ENCODE peak calls at places on chromosomes 11 and 22, in ten cellular contexts. One of them, this sample, is unnamed.

GRCh38 chr11:61162092-61162935 is 1.1 kb upstream of the VPS37C start:
- DNase-seq in iris pigment epithelial cell: peak
- DNase-seq in ascending aorta: no peak
- DNase-seq in CD8-positive, alpha-beta memory T cell: no peak
- DNase-seq in MM.1S: peak
- DNase-seq in fibroblast of the aortic adventitia: peak
- DNase-seq in EL: peak
- DNase-seq in neuronal stem cell: no peak
- DNase-seq in stimulated activated CD4-positive, alpha-beta T cell treated with anti-CD3 and anti-CD28 coated beads, Interleukin-15, amount 100 ng/mL, for 1 hour: no peak
- DNase-seq in activated CD8-positive, alpha-beta memory T cell treated with anti-CD3 and anti-CD28 coated beads, Interleukin-2, amount 50 U/mL, for 48 hours: no peak
- DNase-seq in this sample: peak

GRCh38 chr22:40556641-40557040 is 79.9 kb downstream of the MRTFA start:
- DNase-seq in MM.1S: no peak
- DNase-seq in activated CD8-positive, alpha-beta memory T cell treated with anti-CD3 and anti-CD28 coated beads, Interleukin-2, amount 50 U/mL, for 48 hours: no peak
- DNase-seq in neuronal stem cell: no peak
- DNase-seq in EL: no peak
- DNase-seq in ascending aorta: no peak
- DNase-seq in stimulated activated CD4-positive, alpha-beta T cell treated with anti-CD3 and anti-CD28 coated beads, Interleukin-15, amount 100 ng/mL, for 1 hour: no peak
- DNase-seq in CD8-positive, alpha-beta memory T cell: no peak
- DNase-seq in fibroblast of the aortic adventitia: no peak
- DNase-seq in iris pigment epithelial cell: no peak
- DNase-seq in this sample: peak

GRCh38 chr11:110909331-110909730 is 197.1 kb upstream of the ARHGAP20 start:
- DNase-seq in iris pigment epithelial cell: peak
- DNase-seq in activated CD8-positive, alpha-beta memory T cell treated with anti-CD3 and anti-CD28 coated beads, Interleukin-2, amount 50 U/mL, for 48 hours: no peak
- DNase-seq in MM.1S: no peak
- DNase-seq in ascending aorta: no peak
- DNase-seq in EL: no peak
- DNase-seq in CD8-positive, alpha-beta memory T cell: no peak
- DNase-seq in neuronal stem cell: no peak
- DNase-seq in fibroblast of the aortic adventitia: peak
- DNase-seq in stimulated activated CD4-positive, alpha-beta T cell treated with anti-CD3 and anti-CD28 coated beads, Interleukin-15, amount 100 ng/mL, for 1 hour: no peak
- DNase-seq in this sample: peak

GRCh38 chr22:43085658-43086606 is 3.3 kb downstream of the TTLL1 start:
- DNase-seq in activated CD8-positive, alpha-beta memory T cell treated with anti-CD3 and anti-CD28 coated beads, Interleukin-2, amount 50 U/mL, for 48 hours: no peak
- DNase-seq in ascending aorta: no peak
- DNase-seq in CD8-positive, alpha-beta memory T cell: peak
- DNase-seq in MM.1S: peak
- DNase-seq in neuronal stem cell: no peak
- DNase-seq in iris pigment epithelial cell: no peak
- DNase-seq in fibroblast of the aortic adventitia: no peak
- DNase-seq in EL: no peak
- DNase-seq in stimulated activated CD4-positive, alpha-beta T cell treated with anti-CD3 and anti-CD28 coated beads, Interleukin-15, amount 100 ng/mL, for 1 hour: no peak
- DNase-seq in this sample: no peak

GRCh38 chr11:75775056-75775455 is 6.5 kb downstream of the DGAT2 start:
- DNase-seq in MM.1S: no peak
- DNase-seq in neuronal stem cell: no peak
- DNase-seq in stimulated activated CD4-positive, alpha-beta T cell treated with anti-CD3 and anti-CD28 coated beads, Interleukin-15, amount 100 ng/mL, for 1 hour: no peak
- DNase-seq in fibroblast of the aortic adventitia: no peak
- DNase-seq in ascending aorta: no peak
- DNase-seq in CD8-positive, alpha-beta memory T cell: no peak
- DNase-seq in activated CD8-positive, alpha-beta memory T cell treated with anti-CD3 and anti-CD28 coated beads, Interleukin-2, amount 50 U/mL, for 48 hours: no peak
- DNase-seq in EL: no peak
- DNase-seq in iris pigment epithelial cell: no peak
- DNase-seq in this sample: no peak

GRCh38 chr11:15698855-15699254 is 584.1 kb downstream of the INSC start:
- DNase-seq in ascending aorta: no peak
- DNase-seq in CD8-positive, alpha-beta memory T cell: no peak
- DNase-seq in stimulated activated CD4-positive, alpha-beta T cell treated with anti-CD3 and anti-CD28 coated beads, Interleukin-15, amount 100 ng/mL, for 1 hour: no peak
- DNase-seq in activated CD8-positive, alpha-beta memory T cell treated with anti-CD3 and anti-CD28 coated beads, Interleukin-2, amount 50 U/mL, for 48 hours: no peak
- DNase-seq in neuronal stem cell: no peak
- DNase-seq in fibroblast of the aortic adventitia: no peak
- DNase-seq in iris pigment epithelial cell: no peak
- DNase-seq in EL: no peak
- DNase-seq in MM.1S: no peak
- DNase-seq in this sample: no peak

GRCh38 chr11:16607675-16608644 is 130.5 kb upstream of the C11orf58 start:
- DNase-seq in fibroblast of the aortic adventitia: no peak
- DNase-seq in MM.1S: no peak
- DNase-seq in EL: peak
- DNase-seq in activated CD8-positive, alpha-beta memory T cell treated with anti-CD3 and anti-CD28 coated beads, Interleukin-2, amount 50 U/mL, for 48 hours: no peak
- DNase-seq in CD8-positive, alpha-beta memory T cell: no peak
- DNase-seq in ascending aorta: no peak
- DNase-seq in stimulated activated CD4-positive, alpha-beta T cell treated with anti-CD3 and anti-CD28 coated beads, Interleukin-15, amount 100 ng/mL, for 1 hour: no peak
- DNase-seq in neuronal stem cell: peak
- DNase-seq in iris pigment epithelial cell: no peak
- DNase-seq in this sample: peak

GRCh38 chr11:67071420-67072284 is 15.0 kb downstream of the RHOD start:
- DNase-seq in fibroblast of the aortic adventitia: peak
- DNase-seq in CD8-positive, alpha-beta memory T cell: peak
- DNase-seq in ascending aorta: peak
- DNase-seq in stimulated activated CD4-positive, alpha-beta T cell treated with anti-CD3 and anti-CD28 coated beads, Interleukin-15, amount 100 ng/mL, for 1 hour: peak
- DNase-seq in MM.1S: peak
- DNase-seq in EL: peak
- DNase-seq in iris pigment epithelial cell: peak
- DNase-seq in activated CD8-positive, alpha-beta memory T cell treated with anti-CD3 and anti-CD28 coated beads, Interleukin-2, amount 50 U/mL, for 48 hours: peak
- DNase-seq in neuronal stem cell: peak
- DNase-seq in this sample: no peak

GRCh38 chr11:47991894-47992293 is 11.5 kb downstream of the PTPRJ start:
- DNase-seq in fibroblast of the aortic adventitia: no peak
- DNase-seq in ascending aorta: no peak
- DNase-seq in CD8-positive, alpha-beta memory T cell: no peak
- DNase-seq in activated CD8-positive, alpha-beta memory T cell treated with anti-CD3 and anti-CD28 coated beads, Interleukin-2, amount 50 U/mL, for 48 hours: no peak
- DNase-seq in EL: no peak
- DNase-seq in MM.1S: no peak
- DNase-seq in iris pigment epithelial cell: no peak
- DNase-seq in neuronal stem cell: no peak
- DNase-seq in stimulated activated CD4-positive, alpha-beta T cell treated with anti-CD3 and anti-CD28 coated beads, Interleukin-15, amount 100 ng/mL, for 1 hour: no peak
- DNase-seq in this sample: no peak

GRCh38 chr22:44700456-44700855 is 1.5 kb upstream of the PRR5 start:
- DNase-seq in fibroblast of the aortic adventitia: no peak
- DNase-seq in CD8-positive, alpha-beta memory T cell: no peak
- DNase-seq in stimulated activated CD4-positive, alpha-beta T cell treated with anti-CD3 and anti-CD28 coated beads, Interleukin-15, amount 100 ng/mL, for 1 hour: no peak
- DNase-seq in ascending aorta: no peak
- DNase-seq in activated CD8-positive, alpha-beta memory T cell treated with anti-CD3 and anti-CD28 coated beads, Interleukin-2, amount 50 U/mL, for 48 hours: no peak
- DNase-seq in MM.1S: no peak
- DNase-seq in EL: no peak
- DNase-seq in neuronal stem cell: no peak
- DNase-seq in iris pigment epithelial cell: no peak
- DNase-seq in this sample: no peak

GRCh38 chr22:47160781-47161520 is 398.5 kb downstream of the TBC1D22A start:
- DNase-seq in stimulated activated CD4-positive, alpha-beta T cell treated with anti-CD3 and anti-CD28 coated beads, Interleukin-15, amount 100 ng/mL, for 1 hour: no peak
- DNase-seq in MM.1S: no peak
- DNase-seq in fibroblast of the aortic adventitia: no peak
- DNase-seq in neuronal stem cell: no peak
- DNase-seq in ascending aorta: no peak
- DNase-seq in EL: no peak
- DNase-seq in CD8-positive, alpha-beta memory T cell: no peak
- DNase-seq in iris pigment epithelial cell: no peak
- DNase-seq in activated CD8-positive, alpha-beta memory T cell treated with anti-CD3 and anti-CD28 coated beads, Interleukin-2, amount 50 U/mL, for 48 hours: no peak
- DNase-seq in this sample: no peak

GRCh38 chr11:60589611-60590010 is 74.4 kb downstream of the MS4A13 start:
- DNase-seq in EL: no peak
- DNase-seq in neuronal stem cell: no peak
- DNase-seq in ascending aorta: no peak
- DNase-seq in MM.1S: no peak
- DNase-seq in CD8-positive, alpha-beta memory T cell: no peak
- DNase-seq in stimulated activated CD4-positive, alpha-beta T cell treated with anti-CD3 and anti-CD28 coated beads, Interleukin-15, amount 100 ng/mL, for 1 hour: no peak
- DNase-seq in activated CD8-positive, alpha-beta memory T cell treated with anti-CD3 and anti-CD28 coated beads, Interleukin-2, amount 50 U/mL, for 48 hours: no peak
- DNase-seq in iris pigment epithelial cell: no peak
- DNase-seq in fibroblast of the aortic adventitia: no peak
- DNase-seq in this sample: no peak

GRCh38 chr11:69816671-69817070 is 2.5 kb downstream of the FGF3 start:
- DNase-seq in CD8-positive, alpha-beta memory T cell: no peak
- DNase-seq in MM.1S: no peak
- DNase-seq in ascending aorta: no peak
- DNase-seq in neuronal stem cell: no peak
- DNase-seq in activated CD8-positive, alpha-beta memory T cell treated with anti-CD3 and anti-CD28 coated beads, Interleukin-2, amount 50 U/mL, for 48 hours: no peak
- DNase-seq in fibroblast of the aortic adventitia: no peak
- DNase-seq in iris pigment epithelial cell: no peak
- DNase-seq in stimulated activated CD4-positive, alpha-beta T cell treated with anti-CD3 and anti-CD28 coated beads, Interleukin-15, amount 100 ng/mL, for 1 hour: no peak
- DNase-seq in EL: no peak
- DNase-seq in this sample: no peak